ENCODE peak calls at places on chromosomes 7 and 10, in nine cellular contexts. One of them, this sample, is unnamed.

GRCh38 chr10:113047963-113048781 is 98.1 kb downstream of the TCF7L2 start:
- DNase-seq in NCI-H2029: no peak
- DNase-seq in hypothalamus: no peak
- DNase-seq in pancreas: no peak
- DNase-seq in HTR-8/SVneo: no peak
- DNase-seq in stimulated activated CD4-positive, alpha-beta T cell treated with anti-CD3 and anti-CD28 coated beads, Interleukin-12 subunit alpha, Interleukin-12 subunit beta, amount 100 ng/mL, for 4 hours: no peak
- DNase-seq in choroid plexus epithelial cell: no peak
- DNase-seq in GM04504: no peak
- DNase-seq in EL: no peak
- DNase-seq in this sample: no peak

GRCh38 chr10:100817268-100817839 is 72.0 kb downstream of the PAX2 start:
- DNase-seq in NCI-H2029: no peak
- DNase-seq in choroid plexus epithelial cell: no peak
- DNase-seq in stimulated activated CD4-positive, alpha-beta T cell treated with anti-CD3 and anti-CD28 coated beads, Interleukin-12 subunit alpha, Interleukin-12 subunit beta, amount 100 ng/mL, for 4 hours: no peak
- DNase-seq in EL: no peak
- DNase-seq in hypothalamus: no peak
- DNase-seq in GM04504: no peak
- DNase-seq in pancreas: no peak
- DNase-seq in HTR-8/SVneo: no peak
- DNase-seq in this sample: no peak

GRCh38 chr10:29784175-29784773 is 149.5 kb upstream of the SVIL start:
- DNase-seq in NCI-H2029: no peak
- DNase-seq in HTR-8/SVneo: peak
- DNase-seq in choroid plexus epithelial cell: peak
- DNase-seq in EL: peak
- DNase-seq in GM04504: peak
- DNase-seq in hypothalamus: no peak
- DNase-seq in pancreas: peak
- DNase-seq in stimulated activated CD4-positive, alpha-beta T cell treated with anti-CD3 and anti-CD28 coated beads, Interleukin-12 subunit alpha, Interleukin-12 subunit beta, amount 100 ng/mL, for 4 hours: no peak
- DNase-seq in this sample: peak

GRCh38 chr10:22831586-22831985 is 96.3 kb upstream of the ARMC3 start:
- DNase-seq in NCI-H2029: no peak
- DNase-seq in pancreas: no peak
- DNase-seq in choroid plexus epithelial cell: no peak
- DNase-seq in hypothalamus: no peak
- DNase-seq in GM04504: no peak
- DNase-seq in stimulated activated CD4-positive, alpha-beta T cell treated with anti-CD3 and anti-CD28 coated beads, Interleukin-12 subunit alpha, Interleukin-12 subunit beta, amount 100 ng/mL, for 4 hours: no peak
- DNase-seq in HTR-8/SVneo: no peak
- DNase-seq in EL: no peak
- DNase-seq in this sample: no peak

GRCh38 chr10:62083413-62083794 is 181.9 kb downstream of the ARID5B start:
- DNase-seq in hypothalamus: no peak
- DNase-seq in EL: no peak
- DNase-seq in GM04504: no peak
- DNase-seq in choroid plexus epithelial cell: peak
- DNase-seq in NCI-H2029: no peak
- DNase-seq in pancreas: no peak
- DNase-seq in stimulated activated CD4-positive, alpha-beta T cell treated with anti-CD3 and anti-CD28 coated beads, Interleukin-12 subunit alpha, Interleukin-12 subunit beta, amount 100 ng/mL, for 4 hours: no peak
- DNase-seq in HTR-8/SVneo: no peak
- DNase-seq in this sample: no peak

GRCh38 chr7:145986248-145986874 is 130.2 kb upstream of the CNTNAP2 start:
- DNase-seq in choroid plexus epithelial cell: peak
- DNase-seq in GM04504: no peak
- DNase-seq in stimulated activated CD4-positive, alpha-beta T cell treated with anti-CD3 and anti-CD28 coated beads, Interleukin-12 subunit alpha, Interleukin-12 subunit beta, amount 100 ng/mL, for 4 hours: no peak
- DNase-seq in hypothalamus: no peak
- DNase-seq in HTR-8/SVneo: no peak
- DNase-seq in EL: no peak
- DNase-seq in NCI-H2029: no peak
- DNase-seq in pancreas: no peak
- DNase-seq in this sample: no peak

GRCh38 chr10:132641966-132642731 is 104.6 kb downstream of the INPP5A start:
- DNase-seq in GM04504: no peak
- DNase-seq in NCI-H2029: no peak
- DNase-seq in stimulated activated CD4-positive, alpha-beta T cell treated with anti-CD3 and anti-CD28 coated beads, Interleukin-12 subunit alpha, Interleukin-12 subunit beta, amount 100 ng/mL, for 4 hours: no peak
- DNase-seq in HTR-8/SVneo: no peak
- DNase-seq in hypothalamus: no peak
- DNase-seq in EL: no peak
- DNase-seq in choroid plexus epithelial cell: no peak
- DNase-seq in pancreas: no peak
- DNase-seq in this sample: no peak

GRCh38 chr10:86306628-86307278 is 59.8 kb downstream of the GRID1 start:
- DNase-seq in stimulated activated CD4-positive, alpha-beta T cell treated with anti-CD3 and anti-CD28 coated beads, Interleukin-12 subunit alpha, Interleukin-12 subunit beta, amount 100 ng/mL, for 4 hours: no peak
- DNase-seq in GM04504: no peak
- DNase-seq in pancreas: no peak
- DNase-seq in choroid plexus epithelial cell: peak
- DNase-seq in EL: peak
- DNase-seq in NCI-H2029: no peak
- DNase-seq in HTR-8/SVneo: peak
- DNase-seq in hypothalamus: no peak
- DNase-seq in this sample: no peak

GRCh38 chr10:125772864-125773180 is 2.8 kb downstream of the MMP21 start:
- DNase-seq in EL: no peak
- DNase-seq in pancreas: no peak
- DNase-seq in HTR-8/SVneo: no peak
- DNase-seq in NCI-H2029: no peak
- DNase-seq in GM04504: no peak
- DNase-seq in stimulated activated CD4-positive, alpha-beta T cell treated with anti-CD3 and anti-CD28 coated beads, Interleukin-12 subunit alpha, Interleukin-12 subunit beta, amount 100 ng/mL, for 4 hours: no peak
- DNase-seq in hypothalamus: no peak
- DNase-seq in choroid plexus epithelial cell: no peak
- DNase-seq in this sample: no peak

GRCh38 chr10:116752563-116752962 is 10.2 kb upstream of the HSPA12A start:
- DNase-seq in hypothalamus: no peak
- DNase-seq in HTR-8/SVneo: no peak
- DNase-seq in pancreas: no peak
- DNase-seq in NCI-H2029: no peak
- DNase-seq in choroid plexus epithelial cell: no peak
- DNase-seq in GM04504: no peak
- DNase-seq in EL: no peak
- DNase-seq in stimulated activated CD4-positive, alpha-beta T cell treated with anti-CD3 and anti-CD28 coated beads, Interleukin-12 subunit alpha, Interleukin-12 subunit beta, amount 100 ng/mL, for 4 hours: no peak
- DNase-seq in this sample: no peak

GRCh38 chr7:158730383-158731055 is 25.9 kb upstream of the NCAPG2 start:
- DNase-seq in NCI-H2029: no peak
- DNase-seq in EL: no peak
- DNase-seq in hypothalamus: no peak
- DNase-seq in stimulated activated CD4-positive, alpha-beta T cell treated with anti-CD3 and anti-CD28 coated beads, Interleukin-12 subunit alpha, Interleukin-12 subunit beta, amount 100 ng/mL, for 4 hours: no peak
- DNase-seq in choroid plexus epithelial cell: peak
- DNase-seq in pancreas: no peak
- DNase-seq in HTR-8/SVneo: no peak
- DNase-seq in GM04504: no peak
- DNase-seq in this sample: no peak

GRCh38 chr10:105585215-105585614 is 944.1 kb downstream of the SORCS3 start:
- DNase-seq in hypothalamus: no peak
- DNase-seq in EL: peak
- DNase-seq in GM04504: no peak
- DNase-seq in NCI-H2029: no peak
- DNase-seq in stimulated activated CD4-positive, alpha-beta T cell treated with anti-CD3 and anti-CD28 coated beads, Interleukin-12 subunit alpha, Interleukin-12 subunit beta, amount 100 ng/mL, for 4 hours: no peak
- DNase-seq in pancreas: no peak
- DNase-seq in HTR-8/SVneo: no peak
- DNase-seq in choroid plexus epithelial cell: no peak
- DNase-seq in this sample: no peak

GRCh38 chr7:158517571-158517970 is 70.1 kb downstream of the PTPRN2 start:
- DNase-seq in choroid plexus epithelial cell: no peak
- DNase-seq in NCI-H2029: no peak
- DNase-seq in stimulated activated CD4-positive, alpha-beta T cell treated with anti-CD3 and anti-CD28 coated beads, Interleukin-12 subunit alpha, Interleukin-12 subunit beta, amount 100 ng/mL, for 4 hours: no peak
- DNase-seq in pancreas: no peak
- DNase-seq in GM04504: no peak
- DNase-seq in HTR-8/SVneo: no peak
- DNase-seq in EL: no peak
- DNase-seq in hypothalamus: no peak
- DNase-seq in this sample: no peak

GRCh38 chr7:15334524-15335269 is 227.1 kb downstream of the AGMO start:
- DNase-seq in HTR-8/SVneo: no peak
- DNase-seq in hypothalamus: no peak
- DNase-seq in EL: no peak
- DNase-seq in choroid plexus epithelial cell: no peak
- DNase-seq in NCI-H2029: no peak
- DNase-seq in pancreas: no peak
- DNase-seq in stimulated activated CD4-positive, alpha-beta T cell treated with anti-CD3 and anti-CD28 coated beads, Interleukin-12 subunit alpha, Interleukin-12 subunit beta, amount 100 ng/mL, for 4 hours: no peak
- DNase-seq in GM04504: no peak
- DNase-seq in this sample: no peak

GRCh38 chr10:5507649-5508131 is 8.3 kb upstream of the CALML5 start:
- DNase-seq in GM04504: no peak
- DNase-seq in hypothalamus: no peak
- DNase-seq in choroid plexus epithelial cell: no peak
- DNase-seq in HTR-8/SVneo: no peak
- DNase-seq in EL: no peak
- DNase-seq in stimulated activated CD4-positive, alpha-beta T cell treated with anti-CD3 and anti-CD28 coated beads, Interleukin-12 subunit alpha, Interleukin-12 subunit beta, amount 100 ng/mL, for 4 hours: no peak
- DNase-seq in pancreas: no peak
- DNase-seq in NCI-H2029: no peak
- DNase-seq in this sample: no peak

GRCh38 chr7:35185908-35186731 is 67.8 kb downstream of the TBX20 start:
- DNase-seq in stimulated activated CD4-positive, alpha-beta T cell treated with anti-CD3 and anti-CD28 coated beads, Interleukin-12 subunit alpha, Interleukin-12 subunit beta, amount 100 ng/mL, for 4 hours: no peak
- DNase-seq in NCI-H2029: no peak
- DNase-seq in choroid plexus epithelial cell: peak
- DNase-seq in HTR-8/SVneo: peak
- DNase-seq in hypothalamus: no peak
- DNase-seq in pancreas: peak
- DNase-seq in GM04504: no peak
- DNase-seq in EL: peak
- DNase-seq in this sample: peak

GRCh38 chr7:240887-241421 is 48.6 kb downstream of the FAM20C start:
- DNase-seq in HTR-8/SVneo: no peak
- DNase-seq in hypothalamus: no peak
- DNase-seq in stimulated activated CD4-positive, alpha-beta T cell treated with anti-CD3 and anti-CD28 coated beads, Interleukin-12 subunit alpha, Interleukin-12 subunit beta, amount 100 ng/mL, for 4 hours: no peak
- DNase-seq in EL: no peak
- DNase-seq in choroid plexus epithelial cell: no peak
- DNase-seq in GM04504: no peak
- DNase-seq in pancreas: no peak
- DNase-seq in NCI-H2029: no peak
- DNase-seq in this sample: no peak

GRCh38 chr10:119602241-119603095 is 5.7 kb upstream of the TIAL1 start:
- DNase-seq in choroid plexus epithelial cell: peak
- DNase-seq in EL: peak
- DNase-seq in stimulated activated CD4-positive, alpha-beta T cell treated with anti-CD3 and anti-CD28 coated beads, Interleukin-12 subunit alpha, Interleukin-12 subunit beta, amount 100 ng/mL, for 4 hours: no peak
- DNase-seq in NCI-H2029: no peak
- DNase-seq in HTR-8/SVneo: no peak
- DNase-seq in hypothalamus: no peak
- DNase-seq in pancreas: peak
- DNase-seq in GM04504: no peak
- DNase-seq in this sample: no peak

GRCh38 chr7:2066251-2066919 is 166.4 kb downstream of the MAD1L1 start:
- DNase-seq in GM04504: no peak
- DNase-seq in NCI-H2029: no peak
- DNase-seq in choroid plexus epithelial cell: no peak
- DNase-seq in HTR-8/SVneo: no peak
- DNase-seq in hypothalamus: no peak
- DNase-seq in pancreas: no peak
- DNase-seq in stimulated activated CD4-positive, alpha-beta T cell treated with anti-CD3 and anti-CD28 coated beads, Interleukin-12 subunit alpha, Interleukin-12 subunit beta, amount 100 ng/mL, for 4 hours: peak
- DNase-seq in EL: no peak
- DNase-seq in this sample: no peak

GRCh38 chr7:44141221-44141850 is at the start of gene MYL7:
- DNase-seq in GM04504: no peak
- DNase-seq in choroid plexus epithelial cell: no peak
- DNase-seq in NCI-H2029: no peak
- DNase-seq in EL: no peak
- DNase-seq in HTR-8/SVneo: no peak
- DNase-seq in pancreas: no peak
- DNase-seq in hypothalamus: no peak
- DNase-seq in stimulated activated CD4-positive, alpha-beta T cell treated with anti-CD3 and anti-CD28 coated beads, Interleukin-12 subunit alpha, Interleukin-12 subunit beta, amount 100 ng/mL, for 4 hours: no peak
- DNase-seq in this sample: peak

GRCh38 chr10:29007748-29008610 is 280.9 kb upstream of the LYZL1 start:
- DNase-seq in hypothalamus: no peak
- DNase-seq in pancreas: peak
- DNase-seq in choroid plexus epithelial cell: peak
- DNase-seq in NCI-H2029: no peak
- DNase-seq in EL: no peak
- DNase-seq in HTR-8/SVneo: no peak
- DNase-seq in stimulated activated CD4-positive, alpha-beta T cell treated with anti-CD3 and anti-CD28 coated beads, Interleukin-12 subunit alpha, Interleukin-12 subunit beta, amount 100 ng/mL, for 4 hours: no peak
- DNase-seq in GM04504: no peak
- DNase-seq in this sample: no peak

GRCh38 chr10:49076741-49077521 is 38.4 kb downstream of the VSTM4 start:
- DNase-seq in choroid plexus epithelial cell: no peak
- DNase-seq in hypothalamus: no peak
- DNase-seq in HTR-8/SVneo: no peak
- DNase-seq in stimulated activated CD4-positive, alpha-beta T cell treated with anti-CD3 and anti-CD28 coated beads, Interleukin-12 subunit alpha, Interleukin-12 subunit beta, amount 100 ng/mL, for 4 hours: no peak
- DNase-seq in GM04504: no peak
- DNase-seq in EL: no peak
- DNase-seq in pancreas: no peak
- DNase-seq in NCI-H2029: no peak
- DNase-seq in this sample: no peak

GRCh38 chr7:105118612-105119600 is 104.9 kb downstream of the KMT2E start:
- DNase-seq in pancreas: no peak
- DNase-seq in stimulated activated CD4-positive, alpha-beta T cell treated with anti-CD3 and anti-CD28 coated beads, Interleukin-12 subunit alpha, Interleukin-12 subunit beta, amount 100 ng/mL, for 4 hours: no peak
- DNase-seq in HTR-8/SVneo: no peak
- DNase-seq in hypothalamus: no peak
- DNase-seq in EL: no peak
- DNase-seq in choroid plexus epithelial cell: no peak
- DNase-seq in GM04504: no peak
- DNase-seq in NCI-H2029: no peak
- DNase-seq in this sample: no peak

GRCh38 chr10:109343293-109343692 is 580.0 kb downstream of the XPNPEP1 start:
- DNase-seq in hypothalamus: no peak
- DNase-seq in NCI-H2029: no peak
- DNase-seq in HTR-8/SVneo: peak
- DNase-seq in pancreas: no peak
- DNase-seq in EL: peak
- DNase-seq in stimulated activated CD4-positive, alpha-beta T cell treated with anti-CD3 and anti-CD28 coated beads, Interleukin-12 subunit alpha, Interleukin-12 subunit beta, amount 100 ng/mL, for 4 hours: no peak
- DNase-seq in choroid plexus epithelial cell: no peak
- DNase-seq in GM04504: peak
- DNase-seq in this sample: no peak

GRCh38 chr10:132880148-132880981 is 62.0 kb downstream of the CFAP46 start:
- DNase-seq in pancreas: no peak
- DNase-seq in HTR-8/SVneo: no peak
- DNase-seq in stimulated activated CD4-positive, alpha-beta T cell treated with anti-CD3 and anti-CD28 coated beads, Interleukin-12 subunit alpha, Interleukin-12 subunit beta, amount 100 ng/mL, for 4 hours: no peak
- DNase-seq in choroid plexus epithelial cell: no peak
- DNase-seq in GM04504: no peak
- DNase-seq in EL: no peak
- DNase-seq in hypothalamus: no peak
- DNase-seq in NCI-H2029: no peak
- DNase-seq in this sample: peak

GRCh38 chr7:98283127-98283886 is 1.8 kb downstream of the BRI3 start:
- DNase-seq in pancreas: no peak
- DNase-seq in stimulated activated CD4-positive, alpha-beta T cell treated with anti-CD3 and anti-CD28 coated beads, Interleukin-12 subunit alpha, Interleukin-12 subunit beta, amount 100 ng/mL, for 4 hours: no peak
- DNase-seq in EL: peak
- DNase-seq in HTR-8/SVneo: no peak
- DNase-seq in GM04504: peak
- DNase-seq in hypothalamus: no peak
- DNase-seq in choroid plexus epithelial cell: peak
- DNase-seq in NCI-H2029: no peak
- DNase-seq in this sample: peak

GRCh38 chr10:126227762-126228134 is 160.5 kb downstream of the ADAM12 start:
- DNase-seq in GM04504: peak
- DNase-seq in pancreas: no peak
- DNase-seq in hypothalamus: no peak
- DNase-seq in EL: peak
- DNase-seq in NCI-H2029: no peak
- DNase-seq in HTR-8/SVneo: peak
- DNase-seq in choroid plexus epithelial cell: peak
- DNase-seq in stimulated activated CD4-positive, alpha-beta T cell treated with anti-CD3 and anti-CD28 coated beads, Interleukin-12 subunit alpha, Interleukin-12 subunit beta, amount 100 ng/mL, for 4 hours: no peak
- DNase-seq in this sample: no peak

GRCh38 chr7:2820508-2820934 is 23.6 kb downstream of the GNA12 start:
- DNase-seq in stimulated activated CD4-positive, alpha-beta T cell treated with anti-CD3 and anti-CD28 coated beads, Interleukin-12 subunit alpha, Interleukin-12 subunit beta, amount 100 ng/mL, for 4 hours: no peak
- DNase-seq in hypothalamus: no peak
- DNase-seq in pancreas: peak
- DNase-seq in NCI-H2029: no peak
- DNase-seq in EL: peak
- DNase-seq in GM04504: peak
- DNase-seq in choroid plexus epithelial cell: peak
- DNase-seq in HTR-8/SVneo: peak
- DNase-seq in this sample: peak

GRCh38 chr7:44667190-44667589 is 60.8 kb downstream of the OGDH start:
- DNase-seq in hypothalamus: no peak
- DNase-seq in NCI-H2029: no peak
- DNase-seq in GM04504: no peak
- DNase-seq in HTR-8/SVneo: no peak
- DNase-seq in EL: no peak
- DNase-seq in choroid plexus epithelial cell: no peak
- DNase-seq in stimulated activated CD4-positive, alpha-beta T cell treated with anti-CD3 and anti-CD28 coated beads, Interleukin-12 subunit alpha, Interleukin-12 subunit beta, amount 100 ng/mL, for 4 hours: no peak
- DNase-seq in pancreas: no peak
- DNase-seq in this sample: no peak

GRCh38 chr7:27914409-27914808 is 174.4 kb downstream of the TAX1BP1 start:
- DNase-seq in HTR-8/SVneo: no peak
- DNase-seq in hypothalamus: no peak
- DNase-seq in EL: no peak
- DNase-seq in stimulated activated CD4-positive, alpha-beta T cell treated with anti-CD3 and anti-CD28 coated beads, Interleukin-12 subunit alpha, Interleukin-12 subunit beta, amount 100 ng/mL, for 4 hours: no peak
- DNase-seq in pancreas: no peak
- DNase-seq in choroid plexus epithelial cell: no peak
- DNase-seq in GM04504: no peak
- DNase-seq in NCI-H2029: no peak
- DNase-seq in this sample: no peak

GRCh38 chr7:90599892-90600555 is 3.9 kb downstream of the CDK14 start:
- DNase-seq in hypothalamus: no peak
- DNase-seq in stimulated activated CD4-positive, alpha-beta T cell treated with anti-CD3 and anti-CD28 coated beads, Interleukin-12 subunit alpha, Interleukin-12 subunit beta, amount 100 ng/mL, for 4 hours: no peak
- DNase-seq in choroid plexus epithelial cell: peak
- DNase-seq in HTR-8/SVneo: no peak
- DNase-seq in pancreas: no peak
- DNase-seq in NCI-H2029: no peak
- DNase-seq in GM04504: no peak
- DNase-seq in EL: no peak
- DNase-seq in this sample: no peak

This sample was measured in heart left ventricle.